ENCODE peak calls at places on chromosomes 1 and 21, in seven cellular contexts. Y, W, Q, M, G, E and Z are unnamed samples.

GRCh38 chr1:230173176-230173575 is 106.1 kb downstream of the GALNT2 start:
- DNase-seq in Y (no peak), W (no peak), Q (peak; percentile 10), M (no peak), G (no peak), E (no peak), Z (no peak)

GRCh38 chr1:180181048-180181447 is 26.4 kb downstream of the QSOX1 start:
- DNase-seq in Y (no peak), W (no peak), Q (peak; percentile 59), M (no peak), G (no peak), E (no peak), Z (no peak)

GRCh38 chr1:54591127-54591756 is 32.1 kb downstream of the FAM151A start:
- DNase-seq in Y (no peak), W (no peak), Q (no peak), M (no peak), G (no peak), E (no peak), Z (no peak)

GRCh38 chr1:12480748-12481362 is 137.2 kb downstream of the DHRS3 start:
- DNase-seq in Y (no peak), W (peak; percentile 85), Q (no peak), M (peak; percentile 91), G (no peak), E (peak; percentile 69), Z (no peak)

GRCh38 chr1:225440380-225440957 is 12.6 kb upstream of the LBR start:
- DNase-seq in Y (no peak), W (no peak), Q (no peak), M (no peak), G (no peak), E (peak; percentile 52), Z (no peak)

GRCh38 chr1:21818661-21819060 is 6.6 kb downstream of the LDLRAD2 start:
- DNase-seq in Y (no peak), W (peak; percentile 12), Q (no peak), M (no peak), G (no peak), E (peak; percentile 67), Z (no peak)

GRCh38 chr1:192133350-192133950 is 24.8 kb upstream of the RGS18 start:
- DNase-seq in Y (no peak), W (no peak), Q (no peak), M (no peak), G (no peak), E (no peak), Z (no peak)

GRCh38 chr1:245370905-245371581 is 216.3 kb downstream of the KIF26B start:
- DNase-seq in Y (no peak), W (no peak), Q (no peak), M (no peak), G (no peak), E (peak; percentile 12), Z (no peak)

GRCh38 chr1:179002552-179003345 is 22.9 kb upstream of the FAM20B start:
- DNase-seq in Y (peak; percentile 51), W (no peak), Q (peak; percentile 87), M (no peak), G (no peak), E (peak; percentile 79), Z (peak; percentile 94)

GRCh38 chr1:201791775-201792166 is 37.2 kb upstream of the IPO9 start:
- DNase-seq in Y (no peak), W (no peak), Q (no peak), M (no peak), G (no peak), E (no peak), Z (no peak)
- TF ChIP-seq POLR2AphosphoS5 in Y (no peak), W (no peak), Q (peak; percentile 29), M (no peak), G (no peak), E (no peak), Z (no peak)

GRCh38 chr1:224106568-224107281 is 7.2 kb upstream of the FBXO28 start:
- DNase-seq in Y (peak; percentile 59), W (peak; percentile 48), Q (no peak), M (peak; percentile 27), G (no peak), E (peak; percentile 41), Z (peak; percentile 66)
- TF ChIP-seq POLR2AphosphoS5 in Y (peak; percentile 59), W (no peak), Q (no peak), M (no peak), G (no peak), E (no peak), Z (no peak)

GRCh38 chr1:11059990-11060948 is at the start of gene SRM:
- DNase-seq in Y (peak; percentile 86), W (peak; percentile 66), Q (peak; percentile 94), M (no peak), G (peak; percentile 40), E (peak; percentile 93), Z (peak; percentile 94)
- TF ChIP-seq POLR2AphosphoS5 in Y (peak; percentile 24), W (peak; percentile 74), Q (peak; percentile 87), M (peak; percentile 92), G (peak; percentile 56), E (peak; percentile 54), Z (peak; percentile 75)

DNA sequence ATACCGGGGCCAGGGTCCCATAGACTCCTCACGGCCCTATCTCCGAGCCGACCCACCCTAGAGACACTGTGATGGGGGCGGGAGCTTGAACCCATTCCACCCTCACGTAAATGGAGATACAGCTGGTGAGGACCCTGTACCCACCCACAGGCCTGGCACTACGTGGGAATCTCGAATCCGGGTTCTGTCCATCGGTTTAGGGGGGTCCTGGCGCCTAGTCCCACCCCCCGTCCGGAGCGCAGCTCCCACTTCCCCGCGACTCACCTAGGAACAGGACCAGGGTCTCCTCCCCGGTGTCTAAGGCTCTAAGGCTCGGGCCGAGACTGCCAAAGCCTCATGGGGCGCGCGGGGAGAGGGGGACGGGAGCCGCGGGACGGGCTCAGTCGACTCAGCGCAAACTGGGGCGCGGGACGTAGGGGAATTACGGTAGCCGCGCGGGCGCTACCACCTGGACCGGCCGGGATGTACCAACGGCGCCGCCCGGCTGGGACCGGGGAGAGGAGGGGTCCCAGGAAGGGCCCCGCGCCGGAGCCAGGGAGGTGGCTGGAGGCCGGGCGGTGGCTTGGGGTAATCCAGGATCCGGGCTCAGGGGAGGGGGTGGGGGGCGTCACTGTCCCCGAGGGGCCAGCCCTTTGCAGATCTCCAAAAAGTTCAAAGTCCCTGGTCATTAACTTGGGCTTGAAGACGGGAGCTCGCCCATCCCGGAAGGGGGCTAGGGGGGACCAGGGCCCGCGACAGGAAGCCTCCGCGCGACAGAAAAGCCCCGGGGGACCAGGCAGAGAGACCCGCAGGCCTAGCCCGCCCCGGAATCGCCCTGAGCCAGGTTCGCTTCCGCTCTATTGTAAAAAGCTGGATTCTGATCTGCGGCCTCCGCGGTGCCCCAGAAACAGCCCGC is 1.0 kb downstream of the PLEKHG5 start:
- DNase-seq in Y (peak; percentile 69), W (peak; percentile 59), Q (no peak), M (no peak), G (peak; percentile 15), E (peak; percentile 84), Z (no peak)
- TF ChIP-seq POLR2AphosphoS5 in Y (no peak), W (peak; percentile 52), Q (no peak), M (peak; percentile 21), G (peak; percentile 33), E (peak; percentile 46), Z (peak; percentile 30)

DNA sequence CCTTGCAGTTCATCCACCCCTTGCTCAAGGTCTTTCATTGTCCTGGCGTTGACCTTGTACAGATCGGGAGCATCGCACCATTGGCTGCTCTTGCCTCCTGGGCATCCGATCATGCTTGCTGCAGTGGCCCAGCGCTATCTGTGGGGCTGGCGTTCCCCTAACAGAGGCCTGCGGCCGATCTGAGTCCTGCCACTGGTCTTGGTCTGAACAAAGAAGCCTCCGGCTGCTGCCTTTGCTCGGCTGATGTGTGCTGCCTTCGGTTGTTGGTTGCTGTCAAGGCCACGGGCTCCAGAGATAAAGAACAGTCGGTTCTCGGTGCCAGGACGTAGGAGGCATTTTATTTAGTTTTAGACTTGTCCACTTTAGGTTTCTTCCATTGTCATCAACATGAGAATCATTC is 39.0 kb downstream of the PCNT start:
- DNase-seq in Y (no peak), W (no peak), Q (no peak), M (no peak), G (no peak), E (no peak), Z (no peak)
- TF ChIP-seq POLR2AphosphoS5 in Y (no peak), W (no peak), Q (no peak), M (no peak), G (no peak), E (no peak), Z (no peak)

GRCh38 chr1:151061012-151061401 is 810 bp downstream of the MLLT11 start:
- DNase-seq in Y (no peak), W (no peak), Q (peak; percentile 52), M (no peak), G (no peak), E (no peak), Z (no peak)
- TF ChIP-seq POLR2AphosphoS5 in Y (no peak), W (no peak), Q (no peak), M (no peak), G (no peak), E (no peak), Z (no peak)

GRCh38 chr21:45551316-45551715 is 9.1 kb upstream of the SLC19A1 start:
- DNase-seq in Y (no peak), W (peak; percentile 63), Q (no peak), M (peak; percentile 55), G (peak; percentile 35), E (no peak), Z (no peak)
- TF ChIP-seq POLR2AphosphoS5 in Y (no peak), W (no peak), Q (no peak), M (no peak), G (no peak), E (no peak), Z (no peak)

DNA sequence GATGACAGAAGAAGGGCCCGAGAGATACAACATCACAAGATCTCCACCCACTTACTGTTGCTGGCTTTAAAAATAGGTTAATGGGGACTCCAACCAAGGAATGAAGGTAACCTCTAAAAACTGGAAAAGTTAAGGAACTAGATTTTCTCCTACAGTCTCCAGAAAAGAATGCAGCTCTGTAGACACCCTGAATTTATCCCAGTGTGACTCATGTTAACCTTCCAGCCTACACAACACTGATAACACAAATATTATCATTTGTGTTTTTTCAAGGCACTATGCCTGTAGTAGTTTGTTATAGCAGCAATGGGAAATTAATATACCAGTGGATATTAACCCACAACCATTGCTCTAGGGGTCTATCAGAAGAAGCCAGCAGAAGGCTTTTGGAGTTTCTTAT is 730.7 kb upstream of the ZP4 start:
- DNase-seq in Y (no peak), W (no peak), Q (no peak), M (no peak), G (no peak), E (no peak), Z (no peak)
- TF ChIP-seq POLR2AphosphoS5 in Y (no peak), W (no peak), Q (no peak), M (no peak), G (no peak), E (no peak), Z (no peak)